ENCODE peak calls at places on chromosomes 7 and 10, in four cellular contexts. One of them, this sample, is unnamed.

GRCh38 chr10:100396605-100397004 is 49.6 kb downstream of the SCD start:
- DNase-seq in activated naive CD8-positive, alpha-beta T cell treated with anti-CD3 and anti-CD28 coated beads for 36 hours: no peak
- DNase-seq in NCI-H1092 treated with DMSO at 0.1 percent for 48 hours: no peak
- DNase-seq in cardiac fibroblast: no peak
- DNase-seq in this sample: no peak

GRCh38 chr10:79463578-79464496 is 18.4 kb upstream of the ZCCHC24 start:
- DNase-seq in activated naive CD8-positive, alpha-beta T cell treated with anti-CD3 and anti-CD28 coated beads for 36 hours: no peak
- DNase-seq in NCI-H1092 treated with DMSO at 0.1 percent for 48 hours: no peak
- DNase-seq in cardiac fibroblast: peak; percentile 70
- DNase-seq in this sample: no peak

GRCh38 chr7:150838965-150839650 is 13.2 kb upstream of the AOC1 start:
- DNase-seq in activated naive CD8-positive, alpha-beta T cell treated with anti-CD3 and anti-CD28 coated beads for 36 hours: no peak
- DNase-seq in NCI-H1092 treated with DMSO at 0.1 percent for 48 hours: no peak
- DNase-seq in cardiac fibroblast: no peak
- DNase-seq in this sample: no peak

GRCh38 chr10:22761569-22762220 is 47.3 kb upstream of the PIP4K2A start:
- DNase-seq in activated naive CD8-positive, alpha-beta T cell treated with anti-CD3 and anti-CD28 coated beads for 36 hours: no peak
- DNase-seq in NCI-H1092 treated with DMSO at 0.1 percent for 48 hours: no peak
- DNase-seq in cardiac fibroblast: no peak
- DNase-seq in this sample: no peak

GRCh38 chr10:49300140-49300974 is 1.4 kb downstream of the C10orf71 start:
- DNase-seq in activated naive CD8-positive, alpha-beta T cell treated with anti-CD3 and anti-CD28 coated beads for 36 hours: no peak
- DNase-seq in NCI-H1092 treated with DMSO at 0.1 percent for 48 hours: no peak
- DNase-seq in cardiac fibroblast: no peak
- DNase-seq in this sample: no peak

GRCh38 chr10:94192974-94193373 is 169.8 kb downstream of the NOC3L start:
- DNase-seq in activated naive CD8-positive, alpha-beta T cell treated with anti-CD3 and anti-CD28 coated beads for 36 hours: no peak
- DNase-seq in NCI-H1092 treated with DMSO at 0.1 percent for 48 hours: no peak
- DNase-seq in cardiac fibroblast: no peak
- DNase-seq in this sample: no peak

GRCh38 chr10:72243822-72244437 is 27.9 kb upstream of the ASCC1 start:
- DNase-seq in activated naive CD8-positive, alpha-beta T cell treated with anti-CD3 and anti-CD28 coated beads for 36 hours: no peak
- DNase-seq in NCI-H1092 treated with DMSO at 0.1 percent for 48 hours: no peak
- DNase-seq in cardiac fibroblast: peak; percentile 97
- DNase-seq in this sample: no peak

GRCh38 chr7:141697211-141697871 is 4.6 kb downstream of the DENND11 start:
- DNase-seq in activated naive CD8-positive, alpha-beta T cell treated with anti-CD3 and anti-CD28 coated beads for 36 hours: no peak
- DNase-seq in NCI-H1092 treated with DMSO at 0.1 percent for 48 hours: peak; percentile 7
- DNase-seq in cardiac fibroblast: peak; percentile 63
- DNase-seq in this sample: no peak

GRCh38 chr10:62805139-62806092 is 896 bp downstream of the ADO start:
- DNase-seq in activated naive CD8-positive, alpha-beta T cell treated with anti-CD3 and anti-CD28 coated beads for 36 hours: peak; percentile 16
- DNase-seq in NCI-H1092 treated with DMSO at 0.1 percent for 48 hours: peak; percentile 43
- DNase-seq in cardiac fibroblast: peak; percentile 49
- DNase-seq in this sample: no peak

GRCh38 chr10:29715296-29715695 is 80.5 kb upstream of the SVIL start:
- DNase-seq in activated naive CD8-positive, alpha-beta T cell treated with anti-CD3 and anti-CD28 coated beads for 36 hours: no peak
- DNase-seq in NCI-H1092 treated with DMSO at 0.1 percent for 48 hours: no peak
- DNase-seq in cardiac fibroblast: peak; percentile 26
- DNase-seq in this sample: no peak

GRCh38 chr10:6578221-6579192 is 1.6 kb downstream of the PRKCQ start:
- DNase-seq in activated naive CD8-positive, alpha-beta T cell treated with anti-CD3 and anti-CD28 coated beads for 36 hours: no peak
- DNase-seq in NCI-H1092 treated with DMSO at 0.1 percent for 48 hours: no peak
- DNase-seq in cardiac fibroblast: no peak
- DNase-seq in this sample: no peak

GRCh38 chr10:12492016-12492415 is 142.7 kb downstream of the CAMK1D start:
- DNase-seq in activated naive CD8-positive, alpha-beta T cell treated with anti-CD3 and anti-CD28 coated beads for 36 hours: no peak
- DNase-seq in NCI-H1092 treated with DMSO at 0.1 percent for 48 hours: no peak
- DNase-seq in cardiac fibroblast: no peak
- DNase-seq in this sample: no peak

GRCh38 chr10:11756766-11757315 is 14.7 kb downstream of the ECHDC3 start:
- DNase-seq in activated naive CD8-positive, alpha-beta T cell treated with anti-CD3 and anti-CD28 coated beads for 36 hours: no peak
- DNase-seq in NCI-H1092 treated with DMSO at 0.1 percent for 48 hours: no peak
- DNase-seq in cardiac fibroblast: no peak
- DNase-seq in this sample: no peak

GRCh38 chr7:50321678-50322077 is 17.2 kb downstream of the IKZF1 start:
- DNase-seq in activated naive CD8-positive, alpha-beta T cell treated with anti-CD3 and anti-CD28 coated beads for 36 hours: no peak
- DNase-seq in NCI-H1092 treated with DMSO at 0.1 percent for 48 hours: no peak
- DNase-seq in cardiac fibroblast: no peak
- DNase-seq in this sample: no peak

GRCh38 chr10:50981385-50981784 is 92.9 kb upstream of the PRKG1 start:
- DNase-seq in activated naive CD8-positive, alpha-beta T cell treated with anti-CD3 and anti-CD28 coated beads for 36 hours: no peak
- DNase-seq in NCI-H1092 treated with DMSO at 0.1 percent for 48 hours: no peak
- DNase-seq in cardiac fibroblast: no peak
- DNase-seq in this sample: no peak

GRCh38 chr10:51010977-51011376 is 63.3 kb upstream of the PRKG1 start:
- DNase-seq in activated naive CD8-positive, alpha-beta T cell treated with anti-CD3 and anti-CD28 coated beads for 36 hours: no peak
- DNase-seq in NCI-H1092 treated with DMSO at 0.1 percent for 48 hours: no peak
- DNase-seq in cardiac fibroblast: peak; percentile 72
- DNase-seq in this sample: peak; percentile 21

This sample was measured in G401.